ENCODE peak calls at places on chromosomes 7 and 10, in six cellular contexts. H is T-helper 1 cell; T is myocyte; F is SJCRH30; R is stimulated activated CD4-positive, alpha-beta T cell treated with anti-CD3 and anti-CD28 coated beads, TNF-alpha, amount 100 ng/mL, for 48 hours; V is Right ventricle myocardium inferior. Y is an unnamed sample.
A peak's percentile ranks its signal among the peaks of the same experiment; 100 is the strongest.

GRCh38 chr10:384538-385305 is 249.5 kb downstream of the ZMYND11 start:
- DNase-seq in H (no peak), T (no peak), F (no peak), R (no peak), V (no peak), Y (no peak)

GRCh38 chr10:24912214-24912613 is 40.2 kb downstream of the PRTFDC1 start:
- DNase-seq in H (no peak), T (peak; percentile 47), F (no peak), R (no peak), V (no peak), Y (no peak)

GRCh38 chr10:31358688-31359330 is 39.8 kb downstream of the ZEB1 start:
- DNase-seq in H (no peak), T (peak; percentile 26), F (no peak), R (no peak), V (no peak), Y (no peak)

GRCh38 chr10:124045245-124045644 is 48.2 kb downstream of the CHST15 start:
- DNase-seq in H (no peak), T (no peak), F (no peak), R (no peak), V (no peak), Y (no peak)

GRCh38 chr10:13555884-13556529 is 27.2 kb upstream of the BEND7 start:
- DNase-seq in H (no peak), T (no peak), F (peak; percentile 29), R (no peak), V (no peak), Y (no peak)

GRCh38 chr7:40694991-40695390 is 560.2 kb downstream of the SUGCT start:
- DNase-seq in H (no peak), T (no peak), F (no peak), R (no peak), V (no peak), Y (no peak)

GRCh38 chr7:37977243-37977642 is 56.8 kb downstream of the EPDR1 start:
- DNase-seq in H (no peak), T (no peak), F (no peak), R (no peak), V (no peak), Y (no peak)

GRCh38 chr7:83161851-83162401 is 758 bp downstream of the PCLO start:
- DNase-seq in H (no peak), T (no peak), F (no peak), R (no peak), V (no peak), Y (no peak)

GRCh38 chr7:112763996-112764395 is 26.2 kb downstream of the TMEM168 start:
- DNase-seq in H (no peak), T (no peak), F (no peak), R (no peak), V (no peak), Y (no peak)

GRCh38 chr10:118276203-118276602 is 65.9 kb downstream of the FAM204A start:
- DNase-seq in H (no peak), T (no peak), F (no peak), R (no peak), V (no peak), Y (no peak)

GRCh38 chr7:142897691-142898090 is 12.1 kb upstream of the TRPV6 start:
- DNase-seq in H (no peak), T (no peak), F (no peak), R (no peak), V (no peak), Y (no peak)

GRCh38 chr7:151377406-151377805 is 32.4 kb downstream of the WDR86 start:
- DNase-seq in H (no peak), T (no peak), F (no peak), R (no peak), V (no peak), Y (no peak)

GRCh38 chr7:20913853-20914252 is 127.2 kb upstream of the SP8 start:
- DNase-seq in H (no peak), T (no peak), F (no peak), R (no peak), V (no peak), Y (no peak)

GRCh38 chr7:68820321-68820720 is 778.0 kb upstream of the AUTS2 start:
- DNase-seq in H (no peak), T (no peak), F (no peak), R (no peak), V (no peak), Y (no peak)

GRCh38 chr7:113421696-113422330 is 303.5 kb upstream of the SMIM30 start:
- DNase-seq in H (peak; percentile 60), T (peak; percentile 95), F (peak; percentile 98), R (peak; percentile 52), V (peak; percentile 79), Y (peak; percentile 37)

GRCh38 chr10:112815238-112816032 is 134.6 kb upstream of the TCF7L2 start:
- DNase-seq in H (no peak), T (peak; percentile 56), F (peak; percentile 27), R (no peak), V (no peak), Y (no peak)

GRCh38 chr10:101827919-101828600 is 9.8 kb upstream of the OGA start:
- DNase-seq in H (no peak), T (no peak), F (no peak), R (no peak), V (no peak), Y (no peak)

GRCh38 chr7:100681491-100682227 is 8.1 kb downstream of the GNB2 start:
- DNase-seq in H (no peak), T (no peak), F (no peak), R (no peak), V (no peak), Y (no peak)

Y was measured in CD8-positive, alpha-beta T cell.